ENCODE peak calls at places on chromosomes 1 and 21, in nine cellular contexts. One of them, this sample, is unnamed.

GRCh38 chr1:4655674-4656532 is 1.5 kb downstream of the AJAP1 start:
- DNase-seq in stomach: no peak
- DNase-seq in activated CD4-positive, alpha-beta T cell treated with anti-CD3 and anti-CD28 coated beads, Interleukin-2, amount 50 U/mL, for 48 hours: peak
- DNase-seq in glutamatergic neuron: peak
- DNase-seq in ascending aorta: no peak
- DNase-seq in fibroblast of pulmonary artery: peak
- DNase-seq in NCI-H460: peak
- DNase-seq in naive thymus-derived CD8-positive, alpha-beta T cell: no peak
- DNase-seq in iPS-NIHi11: peak
- DNase-seq in this sample: peak

GRCh38 chr1:206544562-206545257 is 37.4 kb downstream of the RASSF5 start:
- DNase-seq in stomach: peak
- DNase-seq in activated CD4-positive, alpha-beta T cell treated with anti-CD3 and anti-CD28 coated beads, Interleukin-2, amount 50 U/mL, for 48 hours: peak
- DNase-seq in glutamatergic neuron: peak
- DNase-seq in ascending aorta: peak
- DNase-seq in fibroblast of pulmonary artery: peak
- DNase-seq in NCI-H460: peak
- DNase-seq in naive thymus-derived CD8-positive, alpha-beta T cell: peak
- DNase-seq in iPS-NIHi11: peak
- DNase-seq in this sample: peak

GRCh38 chr1:203630697-203631096 is 4.1 kb downstream of the ATP2B4 start:
- DNase-seq in stomach: no peak
- DNase-seq in activated CD4-positive, alpha-beta T cell treated with anti-CD3 and anti-CD28 coated beads, Interleukin-2, amount 50 U/mL, for 48 hours: no peak
- DNase-seq in glutamatergic neuron: no peak
- DNase-seq in ascending aorta: no peak
- DNase-seq in fibroblast of pulmonary artery: no peak
- DNase-seq in NCI-H460: no peak
- DNase-seq in naive thymus-derived CD8-positive, alpha-beta T cell: no peak
- DNase-seq in iPS-NIHi11: no peak
- DNase-seq in this sample: no peak

GRCh38 chr21:45179568-45180288 is 105.3 kb downstream of the ADARB1 start:
- DNase-seq in stomach: no peak
- DNase-seq in activated CD4-positive, alpha-beta T cell treated with anti-CD3 and anti-CD28 coated beads, Interleukin-2, amount 50 U/mL, for 48 hours: no peak
- DNase-seq in glutamatergic neuron: no peak
- DNase-seq in ascending aorta: no peak
- DNase-seq in fibroblast of pulmonary artery: no peak
- DNase-seq in NCI-H460: no peak
- DNase-seq in naive thymus-derived CD8-positive, alpha-beta T cell: no peak
- DNase-seq in iPS-NIHi11: no peak
- DNase-seq in this sample: peak

GRCh38 chr21:16535100-16535418 is 805.3 kb downstream of the USP25 start:
- DNase-seq in stomach: peak
- DNase-seq in activated CD4-positive, alpha-beta T cell treated with anti-CD3 and anti-CD28 coated beads, Interleukin-2, amount 50 U/mL, for 48 hours: no peak
- DNase-seq in glutamatergic neuron: no peak
- DNase-seq in ascending aorta: peak
- DNase-seq in fibroblast of pulmonary artery: peak
- DNase-seq in NCI-H460: peak
- DNase-seq in naive thymus-derived CD8-positive, alpha-beta T cell: no peak
- DNase-seq in iPS-NIHi11: peak
- DNase-seq in this sample: no peak

GRCh38 chr1:94014087-94014486 is 104.9 kb upstream of the GCLM start:
- DNase-seq in stomach: no peak
- DNase-seq in activated CD4-positive, alpha-beta T cell treated with anti-CD3 and anti-CD28 coated beads, Interleukin-2, amount 50 U/mL, for 48 hours: no peak
- DNase-seq in glutamatergic neuron: no peak
- DNase-seq in ascending aorta: no peak
- DNase-seq in fibroblast of pulmonary artery: no peak
- DNase-seq in NCI-H460: no peak
- DNase-seq in naive thymus-derived CD8-positive, alpha-beta T cell: no peak
- DNase-seq in iPS-NIHi11: no peak
- DNase-seq in this sample: no peak

GRCh38 chr1:157523774-157524501 is 28.4 kb downstream of the FCRL5 start:
- DNase-seq in stomach: no peak
- DNase-seq in activated CD4-positive, alpha-beta T cell treated with anti-CD3 and anti-CD28 coated beads, Interleukin-2, amount 50 U/mL, for 48 hours: peak
- DNase-seq in glutamatergic neuron: no peak
- DNase-seq in ascending aorta: no peak
- DNase-seq in fibroblast of pulmonary artery: no peak
- DNase-seq in NCI-H460: no peak
- DNase-seq in naive thymus-derived CD8-positive, alpha-beta T cell: no peak
- DNase-seq in iPS-NIHi11: no peak
- DNase-seq in this sample: no peak

GRCh38 chr1:22557341-22557950 is 5.8 kb upstream of the EPHA8 start:
- DNase-seq in stomach: no peak
- DNase-seq in activated CD4-positive, alpha-beta T cell treated with anti-CD3 and anti-CD28 coated beads, Interleukin-2, amount 50 U/mL, for 48 hours: no peak
- DNase-seq in glutamatergic neuron: no peak
- DNase-seq in ascending aorta: no peak
- DNase-seq in fibroblast of pulmonary artery: peak
- DNase-seq in NCI-H460: no peak
- DNase-seq in naive thymus-derived CD8-positive, alpha-beta T cell: no peak
- DNase-seq in iPS-NIHi11: no peak
- DNase-seq in this sample: no peak

GRCh38 chr1:236862615-236863211 is 67.6 kb downstream of the MTR start:
- DNase-seq in stomach: peak
- DNase-seq in activated CD4-positive, alpha-beta T cell treated with anti-CD3 and anti-CD28 coated beads, Interleukin-2, amount 50 U/mL, for 48 hours: no peak
- DNase-seq in glutamatergic neuron: no peak
- DNase-seq in ascending aorta: no peak
- DNase-seq in fibroblast of pulmonary artery: no peak
- DNase-seq in NCI-H460: no peak
- DNase-seq in naive thymus-derived CD8-positive, alpha-beta T cell: no peak
- DNase-seq in iPS-NIHi11: no peak
- DNase-seq in this sample: no peak

GRCh38 chr1:39720094-39720999 is 18.3 kb upstream of the PPIE start:
- DNase-seq in stomach: no peak
- DNase-seq in activated CD4-positive, alpha-beta T cell treated with anti-CD3 and anti-CD28 coated beads, Interleukin-2, amount 50 U/mL, for 48 hours: no peak
- DNase-seq in glutamatergic neuron: no peak
- DNase-seq in ascending aorta: no peak
- DNase-seq in fibroblast of pulmonary artery: peak
- DNase-seq in NCI-H460: peak
- DNase-seq in naive thymus-derived CD8-positive, alpha-beta T cell: no peak
- DNase-seq in iPS-NIHi11: peak
- DNase-seq in this sample: no peak

GRCh38 chr21:36661511-36662309 is 37.2 kb upstream of the SIM2 start:
- DNase-seq in stomach: peak
- DNase-seq in activated CD4-positive, alpha-beta T cell treated with anti-CD3 and anti-CD28 coated beads, Interleukin-2, amount 50 U/mL, for 48 hours: no peak
- DNase-seq in glutamatergic neuron: peak
- DNase-seq in ascending aorta: no peak
- DNase-seq in fibroblast of pulmonary artery: peak
- DNase-seq in NCI-H460: peak
- DNase-seq in naive thymus-derived CD8-positive, alpha-beta T cell: no peak
- DNase-seq in iPS-NIHi11: peak
- DNase-seq in this sample: peak

GRCh38 chr21:35904995-35905972 is 155.0 kb downstream of the SETD4 start:
- DNase-seq in stomach: no peak
- DNase-seq in activated CD4-positive, alpha-beta T cell treated with anti-CD3 and anti-CD28 coated beads, Interleukin-2, amount 50 U/mL, for 48 hours: no peak
- DNase-seq in glutamatergic neuron: no peak
- DNase-seq in ascending aorta: no peak
- DNase-seq in fibroblast of pulmonary artery: peak
- DNase-seq in NCI-H460: no peak
- DNase-seq in naive thymus-derived CD8-positive, alpha-beta T cell: no peak
- DNase-seq in iPS-NIHi11: no peak
- DNase-seq in this sample: no peak

GRCh38 chr1:167638064-167638463 is 8.0 kb downstream of the RCSD1 start:
- DNase-seq in stomach: no peak
- DNase-seq in activated CD4-positive, alpha-beta T cell treated with anti-CD3 and anti-CD28 coated beads, Interleukin-2, amount 50 U/mL, for 48 hours: no peak
- DNase-seq in glutamatergic neuron: no peak
- DNase-seq in ascending aorta: no peak
- DNase-seq in fibroblast of pulmonary artery: no peak
- DNase-seq in NCI-H460: no peak
- DNase-seq in naive thymus-derived CD8-positive, alpha-beta T cell: no peak
- DNase-seq in iPS-NIHi11: no peak
- DNase-seq in this sample: no peak

GRCh38 chr21:20591294-20591693 is 406.9 kb upstream of the NCAM2 start:
- DNase-seq in stomach: no peak
- DNase-seq in activated CD4-positive, alpha-beta T cell treated with anti-CD3 and anti-CD28 coated beads, Interleukin-2, amount 50 U/mL, for 48 hours: no peak
- DNase-seq in glutamatergic neuron: no peak
- DNase-seq in ascending aorta: no peak
- DNase-seq in fibroblast of pulmonary artery: no peak
- DNase-seq in NCI-H460: no peak
- DNase-seq in naive thymus-derived CD8-positive, alpha-beta T cell: no peak
- DNase-seq in iPS-NIHi11: no peak
- DNase-seq in this sample: no peak

GRCh38 chr1:160169553-160170399 is 18.4 kb downstream of the ATP1A4 start:
- DNase-seq in stomach: no peak
- DNase-seq in activated CD4-positive, alpha-beta T cell treated with anti-CD3 and anti-CD28 coated beads, Interleukin-2, amount 50 U/mL, for 48 hours: peak
- DNase-seq in glutamatergic neuron: no peak
- DNase-seq in ascending aorta: peak
- DNase-seq in fibroblast of pulmonary artery: no peak
- DNase-seq in NCI-H460: no peak
- DNase-seq in naive thymus-derived CD8-positive, alpha-beta T cell: no peak
- DNase-seq in iPS-NIHi11: peak
- DNase-seq in this sample: peak